ENCODE peak calls at places on chromosomes 4 and X, in seven cellular contexts. Q is activated CD4-positive, CD25-positive, alpha-beta regulatory T cell; S is SW480; R is T-helper 2 cell treated with Interferon-gamma antibody and Interleukin-4, amounts not matched to agents 5 μg/mL and 100 μg/mL, for 36 hours; K is glutamatergic neuron; Z is stimulated activated CD8-positive, alpha-beta memory T cell treated with anti-CD3 and anti-CD28 coated beads, Interleukin-7, amount 100 ng/mL, for 24 hours; X is bronchial epithelial cell. C is an unnamed sample.

GRCh38 chr4:18689308-18689915 is 667.9 kb upstream of the LCORL start:
- DNase-seq in Q (no peak), K (peak; percentile 46), R (no peak), S (peak; percentile 30), Z (no peak), X (peak; percentile 55), C (peak; percentile 20)

GRCh38 chr4:146343199-146343598 is 128.9 kb downstream of the REELD1 start:
- DNase-seq in R (no peak), Q (no peak), X (no peak), K (no peak), S (no peak), Z (no peak), C (no peak)

GRCh38 chr4:13548059-13548983 is 4.0 kb upstream of the NKX3-2 start:
- DNase-seq in R (no peak), K (no peak), S (peak; percentile 14), Z (no peak), Q (no peak), X (no peak), C (no peak)

GRCh38 chrX:154412468-154412867 is 1.1 kb downstream of the TAFAZZIN start:
- DNase-seq in S (no peak), R (no peak), K (no peak), Z (no peak), Q (peak; percentile 14), X (no peak), C (peak; percentile 56)

GRCh38 chrX:103304705-103305104 is 6.1 kb downstream of the BEX2 start:
- DNase-seq in X (no peak), Z (no peak), S (no peak), R (no peak), Q (no peak), K (no peak), C (no peak)

GRCh38 chr4:121876976-121877773 is 6.9 kb upstream of the BBS7 start:
- DNase-seq in K (peak; percentile 14), Q (no peak), X (no peak), Z (no peak), R (no peak), S (peak; percentile 4), C (no peak)

GRCh38 chr4:90766837-90767236 is 639.6 kb downstream of the CCSER1 start:
- DNase-seq in X (no peak), S (no peak), Z (no peak), Q (no peak), K (no peak), R (no peak), C (no peak)

GRCh38 chr4:7805533-7806079 is 134.1 kb downstream of the AFAP1 start:
- DNase-seq in S (peak; percentile 11), Z (no peak), R (no peak), Q (no peak), X (peak; percentile 89), K (no peak), C (no peak)

GRCh38 chrX:23127586-23127985 is 127.8 kb downstream of the DDX53 start:
- DNase-seq in Z (no peak), X (no peak), R (no peak), S (no peak), K (no peak), Q (no peak), C (no peak)

GRCh38 chr4:5874811-5875465 is 17.9 kb downstream of the CRMP1 start:
- DNase-seq in Z (no peak), X (peak; percentile 7), Q (no peak), S (no peak), K (no peak), R (no peak), C (no peak)

GRCh38 chrX:36626898-36627297 is 381.3 kb upstream of the FAM47C start:
- DNase-seq in Z (no peak), K (no peak), Q (no peak), X (no peak), R (no peak), S (no peak), C (no peak)

GRCh38 chr4:185849543-185850185 is 37.7 kb upstream of the SORBS2 start:
- DNase-seq in S (no peak), R (no peak), Z (no peak), K (no peak), Q (no peak), X (no peak), C (no peak)

GRCh38 chrX:31213941-31214340 is 142.1 kb upstream of the FTHL17 start:
- DNase-seq in R (no peak), S (peak; percentile 3), Q (no peak), X (peak; percentile 26), K (no peak), Z (no peak), C (peak; percentile 19)

C was measured in naive B cell.